ENCODE peak calls at places on chromosome 19, in eight cellular contexts. Y is tibial nerve, D is astrocyte of the spinal cord, P is heart left ventricle, Q is heart right ventricle, B is AG04450, S is mucosa of descending colon, J is BE2C. A is an unnamed sample.
A peak's percentile ranks its signal among the peaks of the same experiment; 100 is the strongest.

GRCh38 chr19:50512112-50512998 is 1.4 kb downstream of the ASPDH start:
- DNase-seq in Y (no peak), D (no peak), P (peak; percentile 72), Q (no peak), B (no peak), S (peak; percentile 34), J (no peak), A (no peak)

GRCh38 chr19:50909240-50910070 is 1.7 kb downstream of the KLK4 start:
- DNase-seq in Y (peak; percentile 31), D (no peak), P (no peak), Q (peak; percentile 22), B (no peak), S (peak; percentile 91), J (peak; percentile 98), A (no peak)

GRCh38 chr19:43532571-43532961 is 422 bp upstream of the ZNF575 start:
- DNase-seq in Y (peak; percentile 19), D (no peak), P (peak; percentile 71), Q (peak; percentile 62), B (no peak), S (peak; percentile 83), J (peak; percentile 32), A (no peak)

GRCh38 chr19:50387176-50387867 is 3.2 kb downstream of the POLD1 start:
- DNase-seq in Y (no peak), D (no peak), P (no peak), Q (no peak), B (no peak), S (no peak), J (no peak), A (no peak)

GRCh38 chr19:12064266-12065099 is at the start of gene ZNF844:
- DNase-seq in Y (peak; percentile 98), D (peak; percentile 90), P (peak; percentile 98), Q (peak; percentile 98), B (peak; percentile 57), S (peak; percentile 99), J (peak; percentile 96), A (peak; percentile 81)

GRCh38 chr19:35673121-35673804 is 6.9 kb downstream of the UPK1A start:
- DNase-seq in Y (no peak), D (peak; percentile 33), P (no peak), Q (peak; percentile 20), B (no peak), S (peak; percentile 16), J (peak; percentile 33), A (peak; percentile 75)

GRCh38 chr19:17079710-17080440 is 4.3 kb downstream of the MYO9B start:
- DNase-seq in Y (peak; percentile 41), D (peak; percentile 99), P (peak; percentile 64), Q (peak; percentile 59), B (peak; percentile 99), S (peak; percentile 59), J (peak; percentile 87), A (peak; percentile 99)

GRCh38 chr19:33403973-33404304 is 30.4 kb downstream of the CEBPG start:
- DNase-seq in Y (no peak), D (no peak), P (no peak), Q (no peak), B (no peak), S (no peak), J (no peak), A (no peak)

GRCh38 chr19:18589380-18590272 is 1.0 kb downstream of the REX1BD start:
- DNase-seq in Y (no peak), D (peak; percentile 47), P (peak; percentile 80), Q (peak; percentile 71), B (no peak), S (peak; percentile 74), J (peak; percentile 93), A (peak; percentile 54)

GRCh38 chr19:38162632-38163031 is 61.4 kb downstream of the DPF1 start:
- DNase-seq in Y (no peak), D (no peak), P (no peak), Q (no peak), B (no peak), S (no peak), J (no peak), A (no peak)

GRCh38 chr19:16319466-16319865 is 5.2 kb upstream of the KLF2 start:
- DNase-seq in Y (no peak), D (peak; percentile 71), P (no peak), Q (no peak), B (no peak), S (no peak), J (no peak), A (no peak)

GRCh38 chr19:18223860-18224524 is 2.2 kb downstream of the PDE4C start:
- DNase-seq in Y (no peak), D (no peak), P (peak; percentile 76), Q (peak; percentile 64), B (no peak), S (peak; percentile 47), J (peak; percentile 77), A (no peak)

GRCh38 chr19:35716735-35716984 is 1.1 kb upstream of the KMT2B start:
- DNase-seq in Y (no peak), D (no peak), P (no peak), Q (no peak), B (no peak), S (no peak), J (no peak), A (no peak)

GRCh38 chr19:51837145-51837544 is 42.2 kb downstream of the FPR3 start:
- DNase-seq in Y (no peak), D (no peak), P (no peak), Q (no peak), B (no peak), S (no peak), J (no peak), A (no peak)

DNA sequence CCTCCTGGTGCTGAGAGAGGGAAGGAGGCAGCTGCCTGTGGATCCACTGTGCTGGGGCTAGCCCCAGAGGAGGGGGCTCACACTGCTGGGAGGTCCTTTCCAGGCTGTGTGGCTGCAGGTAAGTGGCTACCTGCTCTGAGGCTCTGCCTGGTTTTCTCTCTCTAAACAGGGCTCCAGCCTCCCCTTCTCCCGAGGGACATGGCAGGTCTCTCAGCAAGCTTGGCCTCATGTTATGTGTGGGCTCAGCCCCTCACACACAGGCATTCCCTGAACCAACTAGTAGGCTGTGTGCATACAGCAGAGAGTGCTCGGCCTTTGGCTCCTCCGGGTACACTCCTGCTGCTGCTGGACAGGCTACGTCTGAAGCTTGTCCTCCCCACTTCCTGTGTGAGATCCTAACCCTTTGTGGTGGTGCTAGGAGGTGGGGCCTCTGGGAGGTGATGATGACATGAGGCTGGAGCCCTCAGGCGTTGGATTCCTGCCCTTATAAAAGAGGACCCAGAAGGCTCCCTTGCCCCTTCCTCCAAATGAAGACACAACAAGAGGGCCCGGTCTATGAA is 4.2 kb downstream of the ZNF835 start:
- DNase-seq in Y (no peak), D (no peak), P (no peak), Q (no peak), B (no peak), S (no peak), J (no peak), A (no peak)
- TF ChIP-seq CTCF in Y (no peak), D (no peak), P (no peak), Q (no peak), B (no peak), S (no peak), J (no peak), A (no peak)

GRCh38 chr19:42246143-42246868 is 3.9 kb upstream of the GSK3A start:
- DNase-seq in Y (peak; percentile 50), D (peak; percentile 83), P (peak; percentile 83), Q (peak; percentile 72), B (peak; percentile 59), S (peak; percentile 71), J (peak; percentile 83), A (peak; percentile 78)
- TF ChIP-seq CTCF in Y (peak; percentile 41), D (peak; percentile 81), P (peak; percentile 74), Q (peak; percentile 74), B (peak; percentile 80), S (peak; percentile 38), J (peak; percentile 75), A (peak; percentile 83)

GRCh38 chr19:3528539-3529211 is 10.3 kb upstream of the TEKTIP1 start:
- DNase-seq in Y (no peak), D (no peak), P (no peak), Q (no peak), B (no peak), S (no peak), J (no peak), A (no peak)
- TF ChIP-seq CTCF in Y (no peak), D (no peak), P (no peak), Q (no peak), B (no peak), S (no peak), J (no peak), A (no peak)

DNA sequence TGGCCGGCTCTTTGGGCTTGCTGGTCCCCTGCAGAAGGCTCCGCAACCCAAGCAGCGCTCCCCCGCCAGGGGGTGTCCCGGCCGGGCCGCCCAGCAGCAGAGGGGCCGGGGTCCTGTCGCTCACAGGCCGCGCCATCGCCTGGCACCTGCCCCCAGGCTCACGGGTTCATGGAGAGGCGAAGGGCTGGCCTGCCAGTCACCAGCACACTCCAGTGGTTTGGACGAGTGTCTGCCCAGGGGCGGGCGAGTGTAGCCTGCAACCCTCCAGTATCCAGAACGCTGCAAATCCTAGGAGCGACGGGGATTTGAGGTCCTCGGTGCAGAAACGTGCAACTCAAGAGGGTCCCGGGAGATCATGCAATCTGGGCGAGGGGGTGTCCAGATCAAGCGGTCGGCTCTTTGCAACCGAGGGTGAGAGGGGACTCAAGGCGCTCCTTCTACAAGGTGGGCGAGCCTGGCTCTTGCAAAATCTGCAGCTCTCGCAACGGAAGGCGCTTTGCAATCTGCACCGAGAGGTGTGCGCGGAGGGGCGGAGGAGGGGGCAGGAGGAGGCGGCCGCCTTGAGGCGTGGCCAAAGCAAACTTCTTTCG is at the start of gene DBP:
- DNase-seq in Y (no peak), D (no peak), P (peak; percentile 75), Q (no peak), B (no peak), S (no peak), J (peak; percentile 65), A (no peak)
- TF ChIP-seq CTCF in Y (peak; percentile 17), D (peak; percentile 16), P (peak; percentile 8), Q (no peak), B (peak; percentile 14), S (no peak), J (no peak), A (peak; percentile 43)

DNA sequence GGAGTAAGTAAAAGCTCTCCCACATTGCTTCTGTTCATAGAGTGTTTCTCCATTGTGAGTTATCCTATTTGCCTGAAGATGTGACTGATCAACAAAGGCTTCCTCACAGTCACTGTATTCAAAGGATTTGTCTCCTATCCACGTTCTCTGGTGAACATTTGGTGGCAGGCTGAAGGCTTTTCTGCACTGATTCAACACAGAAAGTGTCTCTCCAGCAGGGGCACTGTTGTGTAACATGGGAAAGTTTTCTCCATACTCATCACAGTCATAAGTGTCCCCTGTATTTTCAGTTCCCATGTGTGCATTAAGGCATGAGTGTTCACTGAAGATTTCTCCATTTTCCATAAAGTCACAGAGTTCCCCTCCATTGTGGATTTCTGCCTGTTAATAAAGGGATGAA is 17.6 kb downstream of the ZNF121 start:
- DNase-seq in Y (no peak), D (peak; percentile 3), P (no peak), Q (no peak), B (no peak), S (no peak), J (no peak), A (no peak)
- TF ChIP-seq CTCF in Y (no peak), D (peak; percentile 6), P (no peak), Q (no peak), B (no peak), S (no peak), J (peak; percentile 25), A (peak; percentile 40)